ENCODE peak calls at places on chromosomes 7 and 10, in six cellular contexts. Q is nephron progenitor cell; C is stimulated activated CD4-positive, alpha-beta T cell treated with anti-CD3 and anti-CD28 coated beads, Interleukin-2, amount 100 ng/mL, for 24 hours; D is activated T-cell treated with anti-CD3 and anti-CD28 coated beads, Interleukin-2, amount 50 U/mL, for 24 hours; E is mucosa of gallbladder; K is cardiac fibroblast. H is an unnamed sample.

GRCh38 chr7:20132596-20132995 is 84.6 kb downstream of the MACC1 start:
- DNase-seq in Q (no peak), C (no peak), D (no peak), E (no peak), K (no peak), H (no peak)

GRCh38 chr7:2019693-2020511 is 212.8 kb downstream of the MAD1L1 start:
- DNase-seq in Q (no peak), C (peak), D (peak), E (peak), K (peak), H (peak)

GRCh38 chr7:46839651-46840050 is 742.3 kb downstream of the TNS3 start:
- DNase-seq in Q (no peak), C (no peak), D (no peak), E (no peak), K (peak), H (peak)

GRCh38 chr7:21355406-21355874 is 72.4 kb upstream of the SP4 start:
- DNase-seq in Q (no peak), C (peak), D (peak), E (no peak), K (no peak), H (no peak)

GRCh38 chr7:131151034-131151433 is 176.6 kb upstream of the MKLN1 start:
- DNase-seq in Q (no peak), C (no peak), D (no peak), E (no peak), K (no peak), H (no peak)

GRCh38 chr10:18822156-18822555 is 162.9 kb downstream of the ARL5B start:
- DNase-seq in Q (peak), C (no peak), D (no peak), E (no peak), K (peak), H (peak)

GRCh38 chr7:105130048-105130447 is 116.0 kb downstream of the KMT2E start:
- DNase-seq in Q (no peak), C (no peak), D (no peak), E (no peak), K (no peak), H (no peak)

GRCh38 chr7:12692035-12692434 is 4.6 kb downstream of the ARL4A start:
- DNase-seq in Q (no peak), C (no peak), D (no peak), E (no peak), K (no peak), H (no peak)

GRCh38 chr7:155216475-155217272 is 81.0 kb upstream of the INSIG1 start:
- DNase-seq in Q (no peak), C (no peak), D (no peak), E (no peak), K (no peak), H (no peak)

GRCh38 chr7:115097175-115097671 is 175.3 kb downstream of the MDFIC start:
- DNase-seq in Q (no peak), C (no peak), D (no peak), E (no peak), K (peak), H (peak)